ENCODE peak calls at places on chromosomes 4 and X, in nine cellular contexts. Z is NCI-H1092, H is AG09309, N is WTC11, Q is GM13976, X is astrocyte of the cerebellum, D is germinal center, I is Karpas-422, F is glutamatergic neuron. S is an unnamed sample.

GRCh38 chr4:24642941-24643628 is 58.7 kb upstream of the DHX15 start:
- DNase-seq in Z (no peak), H (peak), N (no peak), Q (no peak), X (peak), D (no peak), I (no peak), F (no peak), S (peak)

GRCh38 chr4:64780664-64781063 is 371.4 kb upstream of the TECRL start:
- DNase-seq in Z (no peak), H (no peak), N (no peak), Q (no peak), X (no peak), D (no peak), I (no peak), F (no peak), S (no peak)

GRCh38 chr4:152997235-152997735 is 61.2 kb downstream of the FHDC1 start:
- DNase-seq in Z (no peak), H (no peak), N (no peak), Q (no peak), X (no peak), D (no peak), I (no peak), F (no peak), S (no peak)

GRCh38 chr4:105990933-105991332 is 95.7 kb downstream of the NPNT start:
- DNase-seq in Z (no peak), H (peak), N (no peak), Q (no peak), X (peak), D (no peak), I (no peak), F (no peak), S (peak)

GRCh38 chr4:2843909-2844584 is 403 bp downstream of the ADD1 start:
- DNase-seq in Z (no peak), H (no peak), N (peak), Q (peak), X (no peak), D (peak), I (peak), F (peak), S (peak)

GRCh38 chr4:162163892-162164759 is at the start of gene FSTL5:
- DNase-seq in Z (peak), H (no peak), N (peak), Q (peak), X (peak), D (peak), I (peak), F (peak), S (peak)

GRCh38 chr4:101356928-101357327 is 9.6 kb upstream of the PPP3CA start:
- DNase-seq in Z (no peak), H (peak), N (no peak), Q (no peak), X (peak), D (no peak), I (no peak), F (no peak), S (peak)

GRCh38 chr4:183256756-183257385 is 63.2 kb downstream of the CLDN22 start:
- DNase-seq in Z (peak), H (no peak), N (peak), Q (peak), X (no peak), D (peak), I (peak), F (peak), S (peak)

GRCh38 chr4:2755821-2756690 is at the start of gene TNIP2:
- DNase-seq in Z (peak), H (no peak), N (peak), Q (peak), X (no peak), D (peak), I (peak), F (peak), S (peak)

GRCh38 chrX:22634751-22635150 is 362.0 kb downstream of the CBLL2 start:
- DNase-seq in Z (no peak), H (no peak), N (no peak), Q (no peak), X (no peak), D (no peak), I (no peak), F (no peak), S (no peak)

GRCh38 chrX:130204647-130205046 is 32.9 kb downstream of the RAB33A start:
- DNase-seq in Z (no peak), H (no peak), N (no peak), Q (no peak), X (no peak), D (no peak), I (no peak), F (no peak), S (no peak)

GRCh38 chr4:80362578-80363181 is 27.1 kb downstream of the CFAP299 start:
- DNase-seq in Z (no peak), H (peak), N (peak), Q (peak), X (peak), D (peak), I (peak), F (peak), S (peak)

GRCh38 chrX:9988762-9989161 is 21.6 kb downstream of the CLDN34 start:
- DNase-seq in Z (no peak), H (no peak), N (no peak), Q (no peak), X (no peak), D (no peak), I (peak), F (no peak), S (no peak)

GRCh38 chrX:119008122-119008744 is 33.8 kb downstream of the LONRF3 start:
- DNase-seq in Z (no peak), H (no peak), N (peak), Q (peak), X (peak), D (peak), I (peak), F (peak), S (no peak)

GRCh38 chr4:139015948-139016451 is 419 bp downstream of the NOCT start:
- DNase-seq in Z (no peak), H (no peak), N (no peak), Q (peak), X (no peak), D (peak), I (peak), F (no peak), S (peak)

GRCh38 chr4:66266035-66266434 is 595.7 kb upstream of the EPHA5 start:
- DNase-seq in Z (peak), H (no peak), N (peak), Q (no peak), X (no peak), D (no peak), I (no peak), F (peak), S (no peak)

GRCh38 chr4:68451246-68452211 is 4.3 kb downstream of the TMPRSS11E start:
- DNase-seq in Z (no peak), H (no peak), N (no peak), Q (no peak), X (no peak), D (no peak), I (no peak), F (no peak), S (peak)

GRCh38 chr4:135515295-135515694 is 1313.7 kb upstream of the PABPC4L start:
- DNase-seq in Z (no peak), H (no peak), N (no peak), Q (no peak), X (peak), D (no peak), I (no peak), F (no peak), S (no peak)

GRCh38 chrX:4435905-4436304 is 722.5 kb upstream of the PRKX start:
- DNase-seq in Z (no peak), H (no peak), N (no peak), Q (no peak), X (no peak), D (no peak), I (no peak), F (no peak), S (peak)

GRCh38 chrX:107014927-107015326 is 14.9 kb upstream of the MORC4 start:
- DNase-seq in Z (no peak), H (no peak), N (no peak), Q (no peak), X (no peak), D (no peak), I (no peak), F (no peak), S (no peak)

GRCh38 chrX:45009371-45010000 is 136.5 kb downstream of the KDM6A start:
- DNase-seq in Z (no peak), H (no peak), N (no peak), Q (no peak), X (no peak), D (no peak), I (no peak), F (no peak), S (peak)

GRCh38 chrX:19658030-19658429 is 142.7 kb upstream of the MAP3K15 start:
- DNase-seq in Z (no peak), H (no peak), N (no peak), Q (no peak), X (no peak), D (no peak), I (no peak), F (no peak), S (no peak)

GRCh38 chrX:121763671-121764070 is 716.3 kb downstream of the GLUD2 start:
- DNase-seq in Z (no peak), H (no peak), N (no peak), Q (no peak), X (no peak), D (no peak), I (no peak), F (no peak), S (no peak)

GRCh38 chrX:16436348-16437188 is 213.4 kb upstream of the S100G start:
- DNase-seq in Z (peak), H (no peak), N (peak), Q (peak), X (peak), D (peak), I (peak), F (peak), S (peak)

GRCh38 chr4:142708231-142708630 is 137.9 kb downstream of the INPP4B start:
- DNase-seq in Z (no peak), H (no peak), N (peak), Q (no peak), X (no peak), D (no peak), I (no peak), F (no peak), S (peak)

GRCh38 chr4:11908712-11909111 is 480.0 kb upstream of the HS3ST1 start:
- DNase-seq in Z (no peak), H (no peak), N (no peak), Q (no peak), X (no peak), D (no peak), I (no peak), F (no peak), S (no peak)

GRCh38 chr4:7414046-7414445 is 20.7 kb downstream of the PSAPL1 start:
- DNase-seq in Z (no peak), H (no peak), N (peak), Q (no peak), X (no peak), D (no peak), I (no peak), F (no peak), S (peak)

GRCh38 chrX:133045986-133046385 is 50.9 kb downstream of the USP26 start:
- DNase-seq in Z (no peak), H (no peak), N (no peak), Q (no peak), X (no peak), D (no peak), I (peak), F (no peak), S (peak)

GRCh38 chrX:111854778-111855490 is 21.0 kb upstream of the TRPC5OS start:
- DNase-seq in Z (no peak), H (no peak), N (peak), Q (no peak), X (no peak), D (no peak), I (no peak), F (no peak), S (no peak)

GRCh38 chr4:53196872-53197759 is 168.7 kb downstream of the SCFD2 start:
- DNase-seq in Z (peak), H (peak), N (no peak), Q (peak), X (peak), D (peak), I (peak), F (no peak), S (no peak)